ENCODE peak calls at places on chromosomes 6 and 20, in ten cellular contexts. M is amniotic stem cell; N is heart right ventricle; L is NCI-H345; W is NCI-H524; H is NCI-H526; J is activated T-helper 9 cell treated with anti-CD3 and anti-CD28 coated beads, Interleukin-2, amount 50 U/mL, for 16 hours; Y is NCI-H1092; B is left cardiac atrium; A is cardiac muscle cell. Z is an unnamed sample.

GRCh38 chr6:72623808-72624207 is 1.9 kb downstream of the KCNQ5 start:
- DNase-seq in M (no peak), N (no peak), L (no peak), W (peak; percentile 12), H (no peak), J (no peak), Y (no peak), B (no peak), A (peak; percentile 46), Z (no peak)

GRCh38 chr20:46438156-46438750 is 31.8 kb upstream of the ELMO2 start:
- DNase-seq in M (no peak), N (no peak), L (peak; percentile 60), W (peak; percentile 84), H (peak; percentile 88), J (no peak), Y (peak; percentile 23), B (no peak), A (peak; percentile 61), Z (no peak)

GRCh38 chr6:112203577-112204349 is 50.6 kb downstream of the LAMA4 start:
- DNase-seq in M (no peak), N (no peak), L (no peak), W (no peak), H (no peak), J (no peak), Y (no peak), B (no peak), A (peak; percentile 81), Z (no peak)

GRCh38 chr6:11229267-11230043 is 3.0 kb downstream of the NEDD9 start:
- DNase-seq in M (no peak), N (no peak), L (no peak), W (no peak), H (no peak), J (no peak), Y (no peak), B (peak; percentile 35), A (no peak), Z (no peak)

GRCh38 chr6:132673376-132674094 is 14.6 kb upstream of the TAAR1 start:
- DNase-seq in M (no peak), N (no peak), L (no peak), W (no peak), H (peak; percentile 15), J (no peak), Y (no peak), B (no peak), A (peak; percentile 47), Z (no peak)

GRCh38 chr20:22814475-22815205 is 220.5 kb upstream of the SSTR4 start:
- DNase-seq in M (no peak), N (no peak), L (no peak), W (no peak), H (no peak), J (no peak), Y (no peak), B (no peak), A (no peak), Z (no peak)

GRCh38 chr6:40556023-40556422 is 31.1 kb downstream of the LRFN2 start:
- DNase-seq in M (no peak), N (no peak), L (no peak), W (no peak), H (no peak), J (no peak), Y (no peak), B (no peak), A (no peak), Z (no peak)

GRCh38 chr6:47592466-47592865 is 105.9 kb upstream of the ADGRF4 start:
- DNase-seq in M (no peak), N (no peak), L (no peak), W (no peak), H (no peak), J (no peak), Y (no peak), B (no peak), A (no peak), Z (no peak)

GRCh38 chr6:87333033-87333432 is 4.0 kb upstream of the GJB7 start:
- DNase-seq in M (no peak), N (no peak), L (no peak), W (no peak), H (no peak), J (no peak), Y (no peak), B (no peak), A (no peak), Z (no peak)

GRCh38 chr20:51486197-51487005 is 56.1 kb downstream of the NFATC2 start:
- DNase-seq in M (no peak), N (no peak), L (no peak), W (no peak), H (no peak), J (no peak), Y (no peak), B (no peak), A (no peak), Z (no peak)

GRCh38 chr6:101396552-101397173 is 3.2 kb downstream of the GRIK2 start:
- DNase-seq in M (peak; percentile 31), N (peak; percentile 47), L (no peak), W (peak; percentile 5), H (peak; percentile 8), J (no peak), Y (no peak), B (peak; percentile 64), A (peak; percentile 73), Z (peak; percentile 3)

GRCh38 chr6:34697544-34697836 is 923 bp upstream of the ILRUN start:
- DNase-seq in M (no peak), N (no peak), L (no peak), W (no peak), H (no peak), J (no peak), Y (no peak), B (no peak), A (no peak), Z (no peak)

GRCh38 chr6:15066433-15067337 is 179.2 kb upstream of the JARID2 start:
- DNase-seq in M (no peak), N (no peak), L (no peak), W (no peak), H (no peak), J (no peak), Y (no peak), B (peak; percentile 54), A (peak; percentile 88), Z (no peak)

GRCh38 chr20:8242066-8242465 is 110.0 kb downstream of the PLCB1 start:
- DNase-seq in M (no peak), N (no peak), L (no peak), W (no peak), H (no peak), J (no peak), Y (no peak), B (no peak), A (no peak), Z (no peak)

GRCh38 chr6:20211037-20211940 is 980 bp downstream of the MBOAT1 start:
- DNase-seq in M (no peak), N (no peak), L (no peak), W (no peak), H (peak; percentile 56), J (no peak), Y (no peak), B (no peak), A (no peak), Z (no peak)

GRCh38 chr20:62818592-62819493 is 2.0 kb downstream of the COL9A3 start:
- DNase-seq in M (no peak), N (peak; percentile 82), L (no peak), W (no peak), H (peak; percentile 67), J (no peak), Y (peak; percentile 35), B (peak; percentile 86), A (peak; percentile 86), Z (no peak)

Z was measured in smooth muscle cell of the brain vasculature.